ENCODE peak calls at places on chromosomes 4 and X, in eight cellular contexts. E, Y, D, M, X, T, W and Z are unnamed samples.

GRCh38 chr4:26183017-26183416 is 137.8 kb upstream of the RBPJ start:
- DNase-seq in E (no peak), Y (no peak), D (no peak), M (no peak), X (no peak), T (no peak), W (no peak), Z (no peak)

GRCh38 chrX:57294961-57295360 is 8.5 kb downstream of the FAAH2 start:
- DNase-seq in E (no peak), Y (no peak), D (no peak), M (no peak), X (no peak), T (no peak), W (no peak), Z (no peak)

GRCh38 chr4:113293043-113293560 is 243.6 kb downstream of the ANK2 start:
- DNase-seq in E (no peak), Y (no peak), D (no peak), M (no peak), X (peak; percentile 78), T (no peak), W (no peak), Z (no peak)

GRCh38 chr4:3009422-3009821 is 46.1 kb downstream of the GRK4 start:
- DNase-seq in E (peak; percentile 29), Y (no peak), D (peak; percentile 47), M (peak; percentile 11), X (peak; percentile 16), T (peak; percentile 78), W (no peak), Z (no peak)

GRCh38 chrX:130419263-130419662 is 17.5 kb downstream of the RBMX2 start:
- DNase-seq in E (no peak), Y (no peak), D (no peak), M (no peak), X (no peak), T (peak; percentile 13), W (no peak), Z (no peak)

GRCh38 chr4:47692691-47693090 is 145.2 kb downstream of the CORIN start:
- DNase-seq in E (no peak), Y (no peak), D (no peak), M (no peak), X (no peak), T (no peak), W (no peak), Z (no peak)

GRCh38 chr4:79584902-79585301 is 176.9 kb upstream of the GK2 start:
- DNase-seq in E (no peak), Y (no peak), D (no peak), M (no peak), X (no peak), T (no peak), W (no peak), Z (no peak)

GRCh38 chr4:165415910-165416309 is 37.1 kb downstream of the CPE start:
- DNase-seq in E (no peak), Y (no peak), D (no peak), M (no peak), X (no peak), T (no peak), W (no peak), Z (no peak)

GRCh38 chr4:35934370-35934981 is 309.8 kb downstream of the ARAP2 start:
- DNase-seq in E (peak; percentile 32), Y (no peak), D (no peak), M (no peak), X (peak; percentile 44), T (peak; percentile 32), W (no peak), Z (no peak)

GRCh38 chr4:69092190-69092589 is 4.1 kb upstream of the UGT2B7 start:
- DNase-seq in E (no peak), Y (no peak), D (no peak), M (no peak), X (peak; percentile 59), T (no peak), W (no peak), Z (no peak)

GRCh38 chrX:15404712-15405111 is 20.5 kb upstream of the VEGFD start:
- DNase-seq in E (no peak), Y (no peak), D (no peak), M (no peak), X (peak; percentile 59), T (no peak), W (no peak), Z (no peak)

GRCh38 chrX:42123369-42123768 is 200.0 kb upstream of the CASK start:
- DNase-seq in E (no peak), Y (no peak), D (no peak), M (no peak), X (no peak), T (no peak), W (no peak), Z (no peak)

GRCh38 chr4:47349323-47349722 is 114.2 kb downstream of the COMMD8 start:
- DNase-seq in E (no peak), Y (no peak), D (no peak), M (no peak), X (peak; percentile 28), T (no peak), W (no peak), Z (no peak)

GRCh38 chrX:68824565-68825125 is 4.2 kb upstream of the EFNB1 start:
- DNase-seq in E (no peak), Y (no peak), D (peak; percentile 7), M (no peak), X (no peak), T (no peak), W (no peak), Z (peak; percentile 59)

GRCh38 chr4:105598787-105599186 is 46.4 kb downstream of the ARHGEF38 start:
- DNase-seq in E (no peak), Y (no peak), D (no peak), M (no peak), X (no peak), T (no peak), W (no peak), Z (no peak)

GRCh38 chr4:42350611-42351182 is 46.6 kb upstream of the SHISA3 start:
- DNase-seq in E (no peak), Y (no peak), D (no peak), M (no peak), X (no peak), T (peak; percentile 42), W (no peak), Z (no peak)

GRCh38 chrX:111736571-111736970 is 55.6 kb downstream of the ALG13 start:
- DNase-seq in E (no peak), Y (no peak), D (no peak), M (no peak), X (no peak), T (no peak), W (no peak), Z (no peak)

GRCh38 chr4:141609243-141609642 is 27.1 kb upstream of the IL15 start:
- DNase-seq in E (no peak), Y (no peak), D (no peak), M (no peak), X (peak; percentile 39), T (no peak), W (no peak), Z (no peak)

DNA sequence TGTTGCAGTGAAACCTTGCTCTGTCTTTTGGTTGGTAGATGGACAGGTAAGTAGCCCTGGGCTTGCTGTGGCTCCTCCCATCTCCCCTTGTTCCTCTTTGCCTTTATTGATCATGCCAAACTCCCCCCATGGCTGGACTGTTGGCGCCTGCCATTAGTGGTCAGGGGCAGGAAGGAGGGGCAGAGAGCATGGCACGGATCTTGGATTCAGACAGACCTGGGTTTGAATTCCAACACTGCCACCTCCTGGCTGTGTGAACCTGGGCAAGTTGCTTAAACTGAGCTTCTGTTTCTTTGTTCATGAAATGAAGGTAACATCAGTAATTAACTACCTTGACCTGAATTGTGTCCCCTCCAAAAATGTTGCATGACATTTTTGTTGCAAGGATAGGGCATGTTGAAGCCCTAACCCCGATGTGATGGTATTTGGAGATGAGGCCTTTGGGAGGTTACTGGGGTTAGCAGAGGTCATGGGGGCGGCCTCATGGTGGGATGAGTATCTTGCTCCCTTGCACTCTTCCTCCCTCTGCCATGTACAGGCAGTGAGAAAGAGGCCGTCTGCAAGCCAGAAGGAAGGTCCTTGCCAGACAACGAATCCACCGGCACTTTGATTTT is 6.0 kb downstream of the SLC2A9 start:
- DNase-seq in E (peak; percentile 36), Y (peak; percentile 60), D (peak; percentile 79), M (no peak), X (peak; percentile 77), T (peak; percentile 81), W (no peak), Z (no peak)
- TF ChIP-seq CTCF in E (peak; percentile 80), Y (peak; percentile 17), D (peak; percentile 82), M (peak; percentile 63), X (peak; percentile 78), T (peak; percentile 66), W (no peak), Z (peak; percentile 53)

DNA sequence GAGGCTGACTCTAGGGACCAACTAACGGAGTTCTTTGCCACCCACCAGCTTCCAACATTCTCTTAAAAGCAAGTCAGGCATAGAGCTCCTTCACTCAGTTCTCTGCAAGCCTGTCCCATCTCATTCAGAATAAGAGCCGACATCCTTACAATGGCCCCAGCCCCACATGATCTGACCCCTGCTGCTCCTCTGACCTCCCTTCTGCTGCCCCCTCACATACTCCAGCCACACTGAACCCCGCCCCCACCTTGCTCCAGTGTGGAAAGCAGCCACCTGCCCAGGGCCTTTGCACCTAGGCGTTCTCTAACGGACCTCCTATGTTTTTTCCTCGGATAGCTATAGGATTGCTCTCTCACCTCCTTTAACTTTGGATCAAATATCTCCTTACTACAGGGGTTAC is 143.2 kb upstream of the ETNPPL start:
- DNase-seq in E (no peak), Y (no peak), D (peak; percentile 53), M (no peak), X (no peak), T (no peak), W (no peak), Z (no peak)
- TF ChIP-seq CTCF in E (no peak), Y (no peak), D (no peak), M (no peak), X (no peak), T (no peak), W (no peak), Z (no peak)

DNA sequence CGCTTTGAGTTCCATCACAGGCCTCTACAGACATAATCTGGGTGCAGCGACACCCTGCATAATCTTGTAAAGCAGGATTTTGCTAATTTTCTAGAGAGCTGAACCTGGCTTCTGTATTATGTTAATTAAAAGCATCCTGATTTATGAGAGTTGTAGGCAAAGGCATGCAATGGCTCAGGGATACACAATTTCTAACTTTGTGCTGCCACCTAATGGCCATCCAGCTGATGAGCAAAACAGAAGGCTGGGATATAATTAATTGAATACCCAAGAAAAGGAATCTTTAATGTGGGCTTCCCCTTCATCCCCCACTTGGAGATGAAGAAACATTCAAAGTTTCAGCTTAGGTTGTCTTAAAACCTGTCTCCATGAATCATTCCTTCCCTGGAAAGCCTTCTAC is 78.1 kb downstream of the BMP15 start:
- DNase-seq in E (peak; percentile 11), Y (no peak), D (no peak), M (peak; percentile 3), X (peak; percentile 39), T (peak; percentile 8), W (no peak), Z (no peak)
- TF ChIP-seq CTCF in E (peak; percentile 71), Y (no peak), D (peak; percentile 68), M (peak; percentile 47), X (peak; percentile 55), T (peak; percentile 34), W (no peak), Z (peak; percentile 63)

GRCh38 chr4:56843421-56843899 is 22.0 kb upstream of the SPINK2 start:
- DNase-seq in E (no peak), Y (no peak), D (peak; percentile 59), M (no peak), X (peak; percentile 35), T (no peak), W (no peak), Z (no peak)
- TF ChIP-seq CTCF in E (no peak), Y (no peak), D (peak; percentile 45), M (no peak), X (no peak), T (no peak), W (no peak), Z (no peak)

GRCh38 chrX:74423289-74423985 is 2.1 kb downstream of the SLC16A2 start:
- DNase-seq in E (no peak), Y (no peak), D (peak; percentile 27), M (no peak), X (no peak), T (no peak), W (no peak), Z (peak; percentile 79)
- TF ChIP-seq CTCF in E (no peak), Y (no peak), D (no peak), M (no peak), X (no peak), T (no peak), W (no peak), Z (no peak)